ENCODE peak calls at places on chromosomes 5 and 9, in six cellular contexts. D is OCI-LY7, R is epithelial cell of esophagus, J is IMR-90, P is psoas muscle, F is tibial artery. T is an unnamed sample.

GRCh38 chr5:73323466-73323865 is 125.1 kb downstream of the FOXD1 start:
- DNase-seq in D (no peak), R (no peak), J (no peak), P (no peak), F (no peak), T (no peak)

GRCh38 chr5:164679461-164679860 is 1174.0 kb downstream of the MAT2B start:
- DNase-seq in D (no peak), R (peak; percentile 32), J (no peak), P (no peak), F (no peak), T (no peak)

GRCh38 chr5:6395621-6396020 is 17.3 kb upstream of the MED10 start:
- DNase-seq in D (no peak), R (no peak), J (no peak), P (no peak), F (no peak), T (no peak)

GRCh38 chr5:10682429-10682746 is 78.6 kb downstream of the DAP start:
- DNase-seq in D (no peak), R (no peak), J (no peak), P (no peak), F (no peak), T (no peak)

GRCh38 chr9:89902450-89902849 is 297.6 kb downstream of the GADD45G start:
- DNase-seq in D (no peak), R (no peak), J (peak; percentile 45), P (no peak), F (no peak), T (no peak)

GRCh38 chr5:169408735-169409134 is 107.8 kb upstream of the SLIT3 start:
- DNase-seq in D (no peak), R (no peak), J (no peak), P (no peak), F (no peak), T (no peak)

GRCh38 chr9:93122721-93123221 is 11.3 kb downstream of the NINJ1 start:
- DNase-seq in D (no peak), R (no peak), J (no peak), P (no peak), F (peak; percentile 58), T (no peak)

GRCh38 chr5:170861855-170862766 is at the start of gene RANBP17:
- DNase-seq in D (no peak), R (peak; percentile 76), J (peak; percentile 67), P (peak; percentile 46), F (no peak), T (no peak)

GRCh38 chr5:134133995-134134541 is 19.6 kb downstream of the TCF7 start:
- DNase-seq in D (no peak), R (no peak), J (no peak), P (no peak), F (peak; percentile 53), T (no peak)

GRCh38 chr5:171606414-171607024 is 179.1 kb upstream of the SMIM23 start:
- DNase-seq in D (peak; percentile 39), R (peak; percentile 17), J (peak; percentile 10), P (no peak), F (no peak), T (no peak)

GRCh38 chr5:107431998-107432397 is 238.7 kb downstream of the EFNA5 start:
- DNase-seq in D (no peak), R (peak; percentile 72), J (peak; percentile 63), P (no peak), F (no peak), T (no peak)

GRCh38 chr5:57736716-57737115 is 254.1 kb upstream of the ACTBL2 start:
- DNase-seq in D (no peak), R (no peak), J (no peak), P (no peak), F (no peak), T (no peak)

GRCh38 chr9:33320568-33321261 is 30.4 kb downstream of the NFX1 start:
- DNase-seq in D (no peak), R (peak; percentile 90), J (peak; percentile 98), P (no peak), F (no peak), T (peak; percentile 88)

GRCh38 chr9:111003182-111003581 is 35.1 kb downstream of the LPAR1 start:
- DNase-seq in D (no peak), R (no peak), J (no peak), P (no peak), F (no peak), T (no peak)

GRCh38 chr9:121498150-121498486 is 1.5 kb downstream of the GGTA1 start:
- DNase-seq in D (peak; percentile 94), R (peak; percentile 85), J (peak; percentile 72), P (no peak), F (peak; percentile 86), T (peak; percentile 31)

GRCh38 chr9:116450378-116451139 is 236.5 kb upstream of the TRIM32 start:
- DNase-seq in D (no peak), R (peak; percentile 14), J (peak; percentile 75), P (no peak), F (no peak), T (peak; percentile 34)

GRCh38 chr5:21774791-21775190 is 1078.4 kb downstream of the CDH12 start:
- DNase-seq in D (no peak), R (peak; percentile 97), J (peak; percentile 78), P (no peak), F (no peak), T (no peak)

GRCh38 chr9:120935383-120935857 is 8.8 kb upstream of the TRAF1 start:
- DNase-seq in D (peak; percentile 44), R (peak; percentile 100), J (peak; percentile 91), P (peak; percentile 94), F (peak; percentile 100), T (peak; percentile 87)

GRCh38 chr5:141260458-141261237 is 15.5 kb downstream of the PCDHB15 start:
- DNase-seq in D (peak; percentile 10), R (peak; percentile 2), J (peak; percentile 2), P (no peak), F (no peak), T (no peak)

GRCh38 chr5:84783003-84783402 is 398.3 kb upstream of the EDIL3 start:
- DNase-seq in D (no peak), R (no peak), J (no peak), P (no peak), F (no peak), T (no peak)

GRCh38 chr5:56012281-56012963 is 17.7 kb upstream of the IL6ST start:
- DNase-seq in D (no peak), R (peak; percentile 45), J (peak; percentile 82), P (no peak), F (no peak), T (no peak)

GRCh38 chr5:28549588-28549987 is 1511.2 kb upstream of the CDH9 start:
- DNase-seq in D (no peak), R (no peak), J (no peak), P (no peak), F (no peak), T (no peak)

GRCh38 chr5:45171563-45171962 is 362.8 kb downstream of the MRPS30 start:
- DNase-seq in D (no peak), R (no peak), J (no peak), P (no peak), F (no peak), T (no peak)

GRCh38 chr9:21039302-21039701 is 7.9 kb upstream of the HACD4 start:
- DNase-seq in D (no peak), R (no peak), J (no peak), P (no peak), F (no peak), T (no peak)
- H3K4me3 ChIP-seq in D (no peak overlapping the region), R (no peak overlapping the region), J (no peak overlapping the region), P (no peak overlapping the region), F (no peak overlapping the region), T (no peak overlapping the region)

GRCh38 chr5:78985407-78986223 is 505 bp upstream of the ARSB start:
- DNase-seq in D (peak; percentile 80), R (peak; percentile 38), J (peak; percentile 64), P (peak; percentile 18), F (peak; percentile 70), T (no peak)

GRCh38 chr5:78984020-78984610 is 995 bp downstream of the ARSB start:
- DNase-seq in D (peak; percentile 49), R (peak; percentile 15), J (peak; percentile 21), P (no peak), F (no peak), T (no peak)

GRCh38 chr5:78989080-78989479 is 4.0 kb upstream of the ARSB start:
- DNase-seq in D (no peak), R (no peak), J (no peak), P (no peak), F (no peak), T (no peak)

GRCh38 chr5:78983601-78984000 is 1.5 kb downstream of the ARSB start:
- DNase-seq in D (peak; percentile 55), R (no peak), J (no peak), P (no peak), F (no peak), T (no peak)

DNA sequence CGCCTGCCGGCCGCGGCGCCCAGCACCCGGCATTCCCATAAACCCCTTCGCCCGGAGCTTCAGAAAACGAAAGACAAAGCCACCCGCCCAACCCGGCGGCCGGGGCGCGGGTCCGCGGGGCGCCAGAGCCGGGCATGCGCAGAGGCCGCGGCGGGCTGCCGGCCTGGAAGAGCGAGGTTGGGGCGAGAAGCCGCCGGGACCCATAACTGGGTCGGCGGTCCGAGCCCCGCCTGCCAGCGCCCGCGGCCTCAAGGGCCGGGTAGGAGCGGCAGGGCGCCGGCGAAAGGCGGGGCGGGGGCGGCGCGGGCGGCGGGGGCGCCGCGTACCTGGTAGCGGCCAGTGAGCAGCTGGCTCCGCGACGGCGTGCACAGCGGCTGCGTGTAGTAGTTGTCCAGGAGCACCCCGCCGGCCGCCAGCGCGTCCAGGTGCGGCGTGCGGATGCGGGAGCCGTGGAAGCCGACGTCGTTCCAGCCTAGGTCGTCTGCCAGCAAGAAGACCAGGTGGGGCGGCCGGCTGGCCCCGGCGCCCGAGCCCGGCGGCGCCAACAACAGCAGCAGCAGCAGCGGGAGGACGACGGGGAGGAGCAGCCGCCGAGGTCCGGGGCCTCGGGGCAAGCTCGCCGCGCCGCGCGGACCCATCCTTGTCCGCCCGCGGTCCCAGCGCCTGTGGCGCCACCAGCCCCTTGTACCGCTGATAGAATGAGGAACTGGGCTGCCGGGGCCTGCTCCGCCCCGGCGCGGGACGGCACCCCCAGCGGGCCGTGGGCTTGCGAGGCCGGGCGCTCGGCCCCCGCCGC is at the start of gene ARSB:
- DNase-seq in D (peak; percentile 88), R (peak; percentile 80), J (peak; percentile 77), P (peak; percentile 82), F (peak; percentile 89), T (no peak)
- TF ChIP-seq CTCF in D (peak; percentile 33), R (peak; percentile 34), J (peak; percentile 31), P (peak; percentile 25), F (peak; percentile 29), T (peak; percentile 38)

DNA sequence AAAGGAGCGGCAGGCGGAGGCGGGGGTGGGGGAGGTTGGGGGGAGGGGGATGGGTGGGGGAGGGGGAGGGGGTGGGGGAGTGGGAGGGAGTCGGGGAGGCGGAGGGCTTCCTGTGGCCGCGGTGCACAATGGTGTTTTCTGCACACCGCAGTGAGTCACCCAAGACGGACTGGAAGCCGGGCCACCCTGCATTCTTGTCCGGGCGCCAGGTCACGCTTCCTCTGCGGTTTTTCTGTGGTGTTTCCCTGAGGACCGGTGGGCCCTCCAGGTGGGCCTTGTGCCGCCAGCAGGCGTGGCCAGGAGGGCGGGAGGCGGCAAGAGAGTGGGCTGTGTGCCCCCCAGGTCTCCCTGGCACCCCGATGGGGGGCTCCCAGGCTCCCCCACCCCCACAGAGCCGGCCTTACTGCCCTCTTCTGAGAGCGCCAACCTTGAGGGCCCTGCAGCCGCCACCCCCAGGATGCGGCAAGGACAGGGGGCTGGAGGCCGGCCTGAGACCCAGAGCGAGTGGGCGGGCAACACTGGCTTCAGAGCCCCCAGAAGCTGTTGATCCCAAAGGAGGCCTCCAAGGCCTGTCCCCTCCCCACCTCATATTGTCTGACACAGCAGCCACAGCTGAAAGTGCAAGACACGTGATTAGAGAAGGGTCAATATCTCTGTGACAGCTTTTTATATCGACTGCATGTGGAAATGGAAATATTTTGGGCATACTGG is 11.1 kb downstream of the EXD3 start:
- DNase-seq in D (no peak), R (peak; percentile 85), J (peak; percentile 94), P (peak; percentile 82), F (peak; percentile 89), T (peak; percentile 74)
- H3K4me3 ChIP-seq in D (no peak overlapping the region), R (no peak overlapping the region), J (no peak overlapping the region), P (peak overlapping the region; percentile 28), F (peak overlapping the region; percentile 7), T (no peak overlapping the region)

GRCh38 chr5:179907570-179908324 is at the start of gene TBC1D9B:
- DNase-seq in D (peak; percentile 85), R (peak; percentile 70), J (peak; percentile 45), P (peak; percentile 78), F (peak; percentile 80), T (no peak)
- TF ChIP-seq CTCF in D (peak; percentile 31), R (peak; percentile 13), J (peak; percentile 50), P (peak; percentile 81), F (peak; percentile 70), T (no peak)